ENCODE peak calls at places on chromosomes 3 and 15, in eight cellular contexts. Z is HCT116, A is uterus, T is body of pancreas, F is heart left ventricle, H is ovary, L is transverse colon, N is A549. C is an unnamed sample.

GRCh38 chr3:160768918-160769317 is 12.9 kb downstream of the PPM1L start:
- DNase-seq in A (no peak), H (no peak), F (no peak), N (no peak), Z (no peak), T (no peak), L (no peak), C (no peak)

GRCh38 chr3:16520636-16521579 is 7.4 kb upstream of the RFTN1 start:
- DNase-seq in N (no peak), L (no peak), A (no peak), H (no peak), Z (no peak), F (no peak), T (no peak), C (no peak)

GRCh38 chr3:82165266-82165665 is 403.8 kb upstream of the GBE1 start:
- DNase-seq in F (no peak), N (no peak), L (no peak), T (no peak), A (no peak), Z (no peak), H (no peak), C (no peak)

GRCh38 chr3:157695586-157695985 is 192.4 kb upstream of the VEPH1 start:
- DNase-seq in Z (no peak), T (no peak), N (no peak), F (no peak), A (no peak), H (no peak), L (no peak), C (no peak)

GRCh38 chr3:184540777-184541681 is 20.6 kb upstream of the EPHB3 start:
- DNase-seq in H (peak), Z (peak), A (peak), L (peak), N (peak), T (peak), F (peak), C (peak)

GRCh38 chr3:116135462-116135861 is 309.8 kb downstream of the LSAMP start:
- DNase-seq in L (peak), T (peak), N (no peak), F (peak), H (peak), A (peak), Z (no peak), C (no peak)

GRCh38 chr15:40767838-40768491 is 1.8 kb upstream of the C15orf62 start:
- DNase-seq in Z (no peak), T (no peak), F (no peak), N (no peak), H (no peak), L (no peak), A (no peak), C (no peak)

GRCh38 chr3:52268036-52268435 is 10.4 kb downstream of the WDR82 start:
- DNase-seq in F (no peak), Z (no peak), N (no peak), H (no peak), L (no peak), A (no peak), T (no peak), C (no peak)

GRCh38 chr3:39108309-39108708 is 829 bp downstream of the TTC21A start:
- DNase-seq in H (no peak), N (no peak), Z (no peak), F (peak), A (no peak), T (no peak), L (peak), C (no peak)

GRCh38 chr3:62416109-62416508 is 42.8 kb upstream of the FEZF2 start:
- DNase-seq in L (no peak), H (no peak), T (no peak), A (no peak), Z (no peak), F (no peak), N (no peak), C (no peak)

GRCh38 chr15:23566070-23567050 is 886 bp downstream of the MKRN3 start:
- DNase-seq in L (no peak), T (no peak), Z (peak), A (peak), H (no peak), N (peak), F (no peak), C (peak)

GRCh38 chr3:100113728-100114412 is 431 bp downstream of the FILIP1L start:
- DNase-seq in A (no peak), N (no peak), Z (no peak), L (no peak), H (no peak), T (no peak), F (no peak), C (no peak)

GRCh38 chr3:14876942-14877341 is 58.2 kb downstream of the FGD5 start:
- DNase-seq in F (peak), T (peak), A (peak), Z (no peak), L (peak), H (peak), N (peak), C (no peak)

GRCh38 chr3:149536429-149536828 is 61.9 kb downstream of the TM4SF4 start:
- DNase-seq in F (peak), Z (no peak), A (peak), L (peak), H (peak), T (peak), N (peak), C (no peak)

GRCh38 chr3:172624999-172625398 is 85.9 kb downstream of the NCEH1 start:
- DNase-seq in F (no peak), L (no peak), A (no peak), H (no peak), T (no peak), N (no peak), Z (no peak), C (no peak)

GRCh38 chr3:13039286-13039896 is 33.8 kb downstream of the IQSEC1 start:
- DNase-seq in L (no peak), Z (no peak), N (no peak), H (no peak), A (no peak), T (no peak), F (no peak), C (no peak)

GRCh38 chr15:77632760-77633133 is at the start of gene LINGO1:
- DNase-seq in L (no peak), Z (no peak), H (peak), T (peak), N (peak), F (peak), A (no peak), C (no peak)

GRCh38 chr3:53595660-53596059 is 101.2 kb downstream of the CACNA1D start:
- DNase-seq in Z (no peak), T (no peak), L (no peak), H (no peak), A (no peak), N (no peak), F (no peak), C (no peak)

GRCh38 chr3:38725726-38726410 is 76.4 kb upstream of the SCN5A start:
- DNase-seq in T (no peak), A (no peak), Z (no peak), F (peak), L (no peak), N (no peak), H (no peak), C (no peak)

GRCh38 chr3:113496924-113497323 is 18.0 kb downstream of the SPICE1 start:
- DNase-seq in N (peak), Z (no peak), H (no peak), A (no peak), T (no peak), L (no peak), F (no peak), C (no peak)

GRCh38 chr15:56831467-56831866 is 87.0 kb upstream of the TCF12 start:
- DNase-seq in H (no peak), N (no peak), T (no peak), L (no peak), F (no peak), Z (no peak), A (no peak), C (no peak)

GRCh38 chr15:75639191-75639708 is 774 bp downstream of the IMP3 start:
- DNase-seq in L (no peak), Z (no peak), H (no peak), F (no peak), A (no peak), N (no peak), T (no peak), C (no peak)

GRCh38 chr3:46713048-46713897 is 4.4 kb downstream of the PRSS50 start:
- DNase-seq in T (no peak), Z (no peak), N (no peak), F (peak), L (peak), A (peak), H (peak), C (no peak)

GRCh38 chr3:46715507-46716175 is 2.0 kb downstream of the PRSS50 start:
- DNase-seq in H (peak), T (no peak), A (no peak), L (no peak), Z (no peak), N (no peak), F (no peak), C (no peak)

GRCh38 chr3:46714728-46715506 is 2.8 kb downstream of the PRSS50 start:
- DNase-seq in L (no peak), F (no peak), H (no peak), N (no peak), T (no peak), A (no peak), Z (no peak), C (no peak)

GRCh38 chr3:46712191-46713047 is 5.2 kb downstream of the PRSS50 start:
- DNase-seq in T (peak), Z (no peak), H (peak), F (no peak), N (no peak), L (peak), A (peak), C (no peak)

GRCh38 chr3:46713898-46714552 is 3.6 kb downstream of the PRSS50 start:
- DNase-seq in F (peak), H (peak), T (no peak), Z (no peak), N (no peak), A (no peak), L (no peak), C (peak)
- TF ChIP-seq POLR2A in F (no peak), H (no peak), T (no peak), Z (no peak), N (no peak), A (no peak), L (no peak), C (no peak)

GRCh38 chr3:190513409-190514162 is at the start of gene IL1RAP:
- DNase-seq in L (peak), T (peak), N (peak), Z (peak), H (peak), A (peak), F (peak), C (peak)
- TF ChIP-seq POLR2A in L (peak), T (peak), N (peak), Z (peak), H (no peak), A (peak), F (peak), C (peak)

DNA sequence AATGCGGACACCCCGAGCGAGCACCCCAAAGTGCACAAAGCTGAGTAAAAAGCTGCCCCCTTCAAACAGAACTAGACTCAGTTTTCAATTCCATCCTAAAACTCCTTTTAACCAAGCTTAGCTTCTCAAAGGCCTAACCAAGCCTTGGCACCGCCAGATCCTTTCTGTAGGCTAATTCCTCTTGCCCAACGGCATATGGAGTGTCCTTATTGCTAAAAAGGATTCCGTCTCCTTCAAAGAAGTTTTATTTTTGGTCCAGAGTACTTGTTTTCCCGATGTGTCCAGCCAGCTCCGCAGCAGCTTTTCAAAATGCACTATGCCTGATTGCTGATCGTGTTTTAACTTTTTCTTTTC is 5.3 kb downstream of the BHLHE40 start:
- DNase-seq in H (no peak), Z (no peak), N (peak), F (no peak), L (no peak), T (no peak), A (no peak), C (no peak)
- TF ChIP-seq POLR2A in H (no peak), Z (no peak), N (no peak), F (no peak), L (no peak), T (no peak), A (no peak), C (no peak)

GRCh38 chr15:51224428-51224827 is 114.0 kb downstream of the CYP19A1 start:
- DNase-seq in Z (no peak), N (no peak), F (no peak), A (no peak), H (no peak), T (no peak), L (no peak), C (no peak)
- TF ChIP-seq POLR2A in Z (no peak), N (no peak), F (no peak), A (no peak), H (no peak), T (no peak), L (no peak), C (no peak)

GRCh38 chr3:129435367-129435766 is 4.4 kb downstream of the MBD4 start:
- DNase-seq in N (no peak), F (no peak), T (no peak), L (no peak), H (no peak), A (no peak), Z (no peak), C (no peak)

GRCh38 chr3:129432671-129433070 is 4.2 kb upstream of the EFCAB12 start:
- DNase-seq in F (no peak), Z (no peak), H (no peak), T (no peak), A (no peak), L (no peak), N (no peak), C (no peak)

GRCh38 chr3:129432036-129432435 is 3.6 kb upstream of the EFCAB12 start:
- DNase-seq in H (no peak), A (no peak), N (no peak), T (no peak), F (no peak), Z (no peak), L (no peak), C (no peak)

GRCh38 chr3:129434140-129434539 is 5.6 kb downstream of the MBD4 start:
- DNase-seq in F (no peak), A (no peak), Z (no peak), T (no peak), L (no peak), N (no peak), H (no peak), C (no peak)

GRCh38 chr3:129433565-129433964 is 5.1 kb upstream of the EFCAB12 start:
- DNase-seq in N (no peak), L (no peak), Z (no peak), T (no peak), A (no peak), H (no peak), F (no peak), C (no peak)
- TF ChIP-seq POLR2A in N (no peak), L (no peak), Z (no peak), T (no peak), A (no peak), H (no peak), F (no peak), C (no peak)

GRCh38 chr3:98990657-98991056 is 89.2 kb upstream of the DCBLD2 start:
- DNase-seq in T (no peak), N (no peak), A (no peak), L (no peak), F (no peak), H (no peak), Z (no peak), C (no peak)

GRCh38 chr3:98999675-99000074 is 98.2 kb upstream of the DCBLD2 start:
- DNase-seq in H (no peak), F (no peak), Z (no peak), T (no peak), A (no peak), L (no peak), N (no peak), C (no peak)

GRCh38 chr3:98991393-98991792 is 89.9 kb upstream of the DCBLD2 start:
- DNase-seq in N (no peak), F (no peak), L (no peak), H (no peak), Z (no peak), A (no peak), T (no peak), C (no peak)

DNA sequence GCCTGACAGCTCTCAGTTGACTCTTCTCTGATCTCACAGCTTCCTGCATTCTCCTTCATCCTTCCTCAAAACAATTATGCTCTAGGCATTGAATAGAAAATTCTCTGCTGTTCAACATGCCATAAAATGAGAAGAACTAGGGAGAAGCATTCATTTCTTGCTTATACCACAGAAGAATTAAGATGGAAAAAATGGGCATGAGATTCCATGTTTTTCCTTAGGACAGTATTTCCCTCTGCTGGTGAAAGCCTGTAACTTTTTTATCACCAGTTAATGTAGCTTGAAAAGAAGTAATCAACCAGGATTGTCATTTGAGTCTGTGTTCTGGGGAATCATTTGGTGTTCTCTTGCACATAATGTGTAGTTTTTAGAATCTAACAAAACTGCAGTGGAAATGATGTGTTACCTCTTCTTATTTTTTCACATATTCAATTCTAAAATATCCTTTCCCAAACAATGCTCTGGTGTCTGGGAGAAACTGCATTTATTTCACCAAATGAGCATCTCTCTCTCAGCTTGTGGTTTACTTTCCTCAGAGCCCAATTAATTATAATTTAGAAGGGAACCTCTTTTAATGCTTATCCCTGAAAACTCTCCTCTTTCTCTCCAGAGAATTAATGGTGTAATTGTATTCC is 92.8 kb upstream of the DCBLD2 start:
- DNase-seq in L (no peak), N (peak), F (no peak), H (no peak), A (no peak), T (no peak), Z (peak), C (no peak)
- TF ChIP-seq POLR2A in L (no peak), N (no peak), F (no peak), H (no peak), A (no peak), T (no peak), Z (no peak), C (no peak)

GRCh38 chr3:138148503-138148902 is 16.3 kb upstream of the A4GNT start:
- DNase-seq in T (no peak), L (no peak), A (no peak), Z (no peak), N (no peak), H (no peak), F (no peak), C (no peak)
- TF ChIP-seq POLR2A in T (no peak), L (no peak), A (no peak), Z (no peak), N (no peak), H (no peak), F (no peak), C (no peak)

C was measured in H54.